ENCODE peak calls at places on chromosomes 2 and 18, in eight cellular contexts. A, I, E, X, G, J, P and C are unnamed samples.
A peak's percentile ranks its signal among the peaks of the same experiment; 100 is the strongest.

GRCh38 chr2:236352761-236353593 is 88.8 kb upstream of the ASB18 start:
- DNase-seq in A (no peak), I (peak; percentile 49), E (no peak), X (no peak), G (no peak), J (peak; percentile 47), P (no peak), C (no peak)

GRCh38 chr2:197480165-197481036 is 19.2 kb downstream of the HSPD1 start:
- DNase-seq in A (no peak), I (no peak), E (no peak), X (no peak), G (no peak), J (no peak), P (no peak), C (no peak)

GRCh38 chr2:154437104-154437503 is 261.4 kb upstream of the KCNJ3 start:
- DNase-seq in A (no peak), I (no peak), E (no peak), X (no peak), G (no peak), J (no peak), P (no peak), C (no peak)

GRCh38 chr2:54725343-54726099 is 2.1 kb downstream of the EML6 start:
- DNase-seq in A (no peak), I (peak; percentile 27), E (no peak), X (no peak), G (no peak), J (no peak), P (no peak), C (no peak)

GRCh38 chr2:181411105-181411849 is 45.9 kb upstream of the ITGA4 start:
- DNase-seq in A (no peak), I (peak; percentile 87), E (peak; percentile 18), X (no peak), G (peak; percentile 87), J (peak; percentile 40), P (no peak), C (peak; percentile 38)

GRCh38 chr2:215409331-215410127 is 26.3 kb downstream of the FN1 start:
- DNase-seq in A (no peak), I (no peak), E (no peak), X (no peak), G (no peak), J (no peak), P (no peak), C (no peak)

GRCh38 chr2:240340361-240340761 is 95.1 kb upstream of the GPC1 start:
- DNase-seq in A (no peak), I (no peak), E (no peak), X (no peak), G (peak; percentile 33), J (no peak), P (no peak), C (no peak)

GRCh38 chr2:99821572-99822369 is 320.6 kb downstream of the AFF3 start:
- DNase-seq in A (no peak), I (no peak), E (no peak), X (no peak), G (peak; percentile 55), J (peak; percentile 17), P (no peak), C (no peak)

GRCh38 chr2:111048856-111049551 is 71.7 kb upstream of the BCL2L11 start:
- DNase-seq in A (no peak), I (no peak), E (no peak), X (no peak), G (peak; percentile 21), J (no peak), P (no peak), C (no peak)

GRCh38 chr18:24262097-24262496 is 123.2 kb downstream of the CABYR start:
- DNase-seq in A (no peak), I (no peak), E (no peak), X (no peak), G (no peak), J (no peak), P (no peak), C (no peak)

GRCh38 chr2:212109217-212109616 is 429.4 kb downstream of the ERBB4 start:
- DNase-seq in A (no peak), I (no peak), E (no peak), X (no peak), G (no peak), J (no peak), P (no peak), C (no peak)

GRCh38 chr2:100182494-100183355 is 40.3 kb upstream of the AFF3 start:
- DNase-seq in A (no peak), I (peak; percentile 73), E (peak; percentile 47), X (no peak), G (peak; percentile 82), J (no peak), P (no peak), C (no peak)

GRCh38 chr2:200310545-200310971 is 4.1 kb downstream of the SPATS2L start:
- DNase-seq in A (no peak), I (no peak), E (no peak), X (no peak), G (no peak), J (peak; percentile 42), P (no peak), C (no peak)

GRCh38 chr2:233408366-233409285 is 54.3 kb downstream of the DGKD start:
- DNase-seq in A (no peak), I (no peak), E (no peak), X (no peak), G (peak; percentile 72), J (no peak), P (no peak), C (no peak)

GRCh38 chr2:17851731-17852585 is 26.5 kb upstream of the KCNS3 start:
- DNase-seq in A (peak; percentile 25), I (peak; percentile 85), E (peak; percentile 52), X (peak; percentile 53), G (peak; percentile 82), J (peak; percentile 77), P (no peak), C (peak; percentile 56)

GRCh38 chr2:135617501-135618015 is 86.3 kb downstream of the R3HDM1 start:
- DNase-seq in A (no peak), I (no peak), E (no peak), X (no peak), G (no peak), J (no peak), P (no peak), C (no peak)

GRCh38 chr2:1024981-1025380 is 74.3 kb downstream of the SNTG2 start:
- DNase-seq in A (no peak), I (no peak), E (no peak), X (no peak), G (no peak), J (peak; percentile 65), P (no peak), C (no peak)

GRCh38 chr2:42753188-42753813 is 10.6 kb downstream of the OXER1 start:
- DNase-seq in A (no peak), I (no peak), E (no peak), X (no peak), G (peak; percentile 36), J (no peak), P (no peak), C (no peak)

GRCh38 chr2:239370403-239370802 is 30.4 kb downstream of the HDAC4 start:
- DNase-seq in A (no peak), I (no peak), E (no peak), X (peak; percentile 34), G (no peak), J (no peak), P (no peak), C (no peak)

GRCh38 chr2:238651306-238652052 is 196.4 kb upstream of the TWIST2 start:
- DNase-seq in A (no peak), I (no peak), E (no peak), X (no peak), G (peak; percentile 19), J (no peak), P (no peak), C (no peak)

GRCh38 chr2:212034841-212035585 is 503.6 kb downstream of the ERBB4 start:
- DNase-seq in A (no peak), I (no peak), E (no peak), X (no peak), G (no peak), J (no peak), P (no peak), C (no peak)

GRCh38 chr2:49069829-49070228 is 84.5 kb downstream of the FSHR start:
- DNase-seq in A (no peak), I (no peak), E (no peak), X (no peak), G (no peak), J (no peak), P (no peak), C (no peak)

GRCh38 chr2:49068613-49069012 is 85.7 kb downstream of the FSHR start:
- DNase-seq in A (no peak), I (no peak), E (no peak), X (no peak), G (no peak), J (no peak), P (no peak), C (no peak)

GRCh38 chr2:49067971-49068370 is 86.3 kb downstream of the FSHR start:
- DNase-seq in A (no peak), I (no peak), E (no peak), X (no peak), G (no peak), J (no peak), P (no peak), C (no peak)
- H3K4me3 ChIP-seq in A (no peak overlapping the region), I (no peak overlapping the region), E (no peak overlapping the region), X (no peak overlapping the region), G (no peak overlapping the region), J (no peak overlapping the region), P (no peak overlapping the region), C (no peak overlapping the region)

DNA sequence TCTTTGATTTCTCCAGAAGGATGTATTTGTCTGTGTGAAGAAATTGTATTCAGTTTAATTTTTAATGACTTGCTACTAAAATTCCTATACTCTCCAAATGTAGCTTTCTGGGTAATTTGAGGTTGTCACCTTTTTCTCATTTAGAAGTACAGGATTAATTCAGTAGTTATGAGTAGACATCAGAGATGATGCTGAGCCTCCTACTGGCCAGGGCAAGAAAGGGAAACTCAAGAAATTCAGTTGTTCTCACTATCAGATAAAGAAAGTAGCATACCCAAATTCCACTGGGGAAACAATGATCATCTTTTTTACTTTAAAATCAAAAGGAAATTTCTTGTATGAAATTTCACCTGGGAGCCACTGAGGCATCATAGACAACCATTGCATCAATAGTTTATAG is 199.4 kb downstream of the SATB2 start:
- DNase-seq in A (no peak), I (no peak), E (no peak), X (no peak), G (no peak), J (no peak), P (no peak), C (no peak)
- TF ChIP-seq CTCF in A (no peak), I (peak; percentile 23), E (no peak), X (no peak), G (peak; percentile 65), J (peak; percentile 8), P (no peak), C (peak; percentile 5)

GRCh38 chr2:220334210-220334609 is 706.8 kb downstream of the SLC4A3 start:
- DNase-seq in A (no peak), I (no peak), E (no peak), X (no peak), G (no peak), J (peak; percentile 12), P (no peak), C (no peak)
- H3K36me3 ChIP-seq in A (no peaks in the 10 kb centered on the region), I (no peaks in the 10 kb centered on the region), E (no peaks in the 10 kb centered on the region), X (no peaks in the 10 kb centered on the region), G (no peaks in the 10 kb centered on the region), J (no peaks in the 10 kb centered on the region), P (no peaks in the 10 kb centered on the region), C (no peaks in the 10 kb centered on the region)

DNA sequence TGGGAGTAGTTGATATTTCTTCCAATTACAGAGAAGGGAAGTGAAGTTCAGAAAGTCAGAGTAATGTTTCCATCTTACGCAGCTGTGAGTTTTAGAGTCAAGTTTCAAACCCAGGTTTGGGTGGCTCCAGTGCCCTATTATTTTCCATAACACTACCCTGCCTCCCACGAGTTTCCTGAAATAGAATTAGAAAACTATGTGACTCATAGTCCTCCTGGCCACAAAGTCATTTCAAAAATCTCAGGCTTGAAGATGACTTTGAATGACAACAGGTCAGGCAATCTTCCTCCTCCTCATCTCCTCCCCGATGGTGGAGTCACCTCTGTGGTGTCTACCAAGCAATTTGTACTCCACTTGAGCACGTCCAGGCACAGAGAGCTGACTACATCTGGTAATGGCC is 212.3 kb upstream of the TRIB2 start:
- DNase-seq in A (no peak), I (no peak), E (no peak), X (no peak), G (no peak), J (no peak), P (no peak), C (no peak)
- H3K4me3 ChIP-seq in A (no peak overlapping the region), I (no peak overlapping the region), E (no peak overlapping the region), X (no peak overlapping the region), G (no peak overlapping the region), J (no peak overlapping the region), P (no peak overlapping the region), C (no peak overlapping the region)